ENCODE peak calls at places on chromosome 18, in five cellular contexts. N is SK-N-SH, S is A549, Y is K562, E is GM12878. X is an unnamed sample.

GRCh38 chr18:74520096-74520833 is 14.0 kb upstream of the CNDP1 start:
- DNase-seq in N (no peak), S (no peak), Y (no peak), E (no peak), X (no peak)

GRCh38 chr18:8654482-8655451 is 45.5 kb downstream of the RAB12 start:
- DNase-seq in N (peak; percentile 51), S (peak; percentile 22), Y (peak; percentile 50), E (no peak), X (peak; percentile 34)

GRCh38 chr18:48836231-48836805 is 114.4 kb downstream of the SMAD7 start:
- DNase-seq in N (no peak), S (no peak), Y (no peak), E (no peak), X (no peak)

GRCh38 chr18:36440614-36441013 is 143.1 kb downstream of the FHOD3 start:
- DNase-seq in N (peak; percentile 45), S (no peak), Y (no peak), E (no peak), X (peak; percentile 52)

GRCh38 chr18:46416706-46417638 is 240.0 kb downstream of the LOXHD1 start:
- DNase-seq in N (no peak), S (peak; percentile 40), Y (peak; percentile 84), E (no peak), X (no peak)

GRCh38 chr18:36412778-36413177 is 115.3 kb downstream of the FHOD3 start:
- DNase-seq in N (peak; percentile 41), S (peak; percentile 40), Y (no peak), E (no peak), X (no peak)

GRCh38 chr18:76348267-76349066 is 146.6 kb downstream of the ZNF516 start:
- DNase-seq in N (no peak), S (no peak), Y (no peak), E (no peak), X (no peak)

GRCh38 chr18:46098616-46098933 is 479 bp upstream of the ATP5F1A start:
- DNase-seq in N (no peak), S (no peak), Y (no peak), E (no peak), X (no peak)

GRCh38 chr18:45565280-45565970 is 49.9 kb upstream of the SLC14A2 start:
- DNase-seq in N (no peak), S (no peak), Y (no peak), E (no peak), X (no peak)

GRCh38 chr18:62239475-62239874 is 52.4 kb downstream of the RELCH start:
- DNase-seq in N (no peak), S (no peak), Y (no peak), E (no peak), X (no peak)

GRCh38 chr18:63148449-63149199 is 170.9 kb downstream of the BCL2 start:
- DNase-seq in N (no peak), S (no peak), Y (no peak), E (no peak), X (peak; percentile 14)

GRCh38 chr18:76953186-76953982 is 131.0 kb downstream of the ZNF236 start:
- DNase-seq in N (peak; percentile 45), S (no peak), Y (no peak), E (no peak), X (peak; percentile 7)

GRCh38 chr18:49112664-49113063 is 161.9 kb upstream of the SMAD7 start:
- DNase-seq in N (no peak), S (no peak), Y (no peak), E (no peak), X (no peak)

GRCh38 chr18:28412521-28412920 is 235.6 kb upstream of the CDH2 start:
- DNase-seq in N (no peak), S (no peak), Y (no peak), E (no peak), X (no peak)

GRCh38 chr18:65526099-65526498 is 224.7 kb upstream of the CDH7 start:
- DNase-seq in N (no peak), S (no peak), Y (no peak), E (no peak), X (no peak)

GRCh38 chr18:72895548-72895947 is 27.8 kb upstream of the NETO1 start:
- DNase-seq in N (no peak), S (no peak), Y (no peak), E (no peak), X (no peak)

GRCh38 chr18:32460046-32460785 is 10.5 kb downstream of the GAREM1 start:
- DNase-seq in N (no peak), S (no peak), Y (no peak), E (no peak), X (no peak)

GRCh38 chr18:76446321-76446720 is 48.7 kb downstream of the ZNF516 start:
- DNase-seq in N (no peak), S (no peak), Y (no peak), E (no peak), X (no peak)

GRCh38 chr18:6009751-6010150 is 114.4 kb upstream of the TMEM200C start:
- DNase-seq in N (no peak), S (no peak), Y (no peak), E (no peak), X (peak; percentile 86)

GRCh38 chr18:49020129-49020528 is 69.4 kb upstream of the SMAD7 start:
- DNase-seq in N (peak; percentile 29), S (no peak), Y (no peak), E (no peak), X (no peak)

GRCh38 chr18:26757263-26758019 is 108.1 kb downstream of the AQP4 start:
- DNase-seq in N (no peak), S (peak; percentile 67), Y (no peak), E (no peak), X (no peak)

GRCh38 chr18:420661-421060 is 79.8 kb downstream of the COLEC12 start:
- DNase-seq in N (no peak), S (no peak), Y (no peak), E (no peak), X (no peak)

GRCh38 chr18:45110577-45111506 is 430.2 kb downstream of the SETBP1 start:
- DNase-seq in N (no peak), S (no peak), Y (no peak), E (no peak), X (no peak)

GRCh38 chr18:31044926-31045325 is 2.4 kb upstream of the DSC3 start:
- DNase-seq in N (no peak), S (no peak), Y (no peak), E (no peak), X (no peak)

GRCh38 chr18:51623653-51624052 is 426.2 kb upstream of the MEX3C start:
- DNase-seq in N (no peak), S (no peak), Y (no peak), E (no peak), X (no peak)

GRCh38 chr18:51624311-51624710 is 426.8 kb upstream of the MEX3C start:
- DNase-seq in N (no peak), S (no peak), Y (no peak), E (no peak), X (no peak)

GRCh38 chr18:51621103-51621969 is 423.9 kb upstream of the MEX3C start:
- DNase-seq in N (peak; percentile 53), S (peak; percentile 49), Y (peak; percentile 28), E (peak; percentile 12), X (no peak)

GRCh38 chr18:51619283-51619682 is 421.8 kb upstream of the MEX3C start:
- DNase-seq in N (no peak), S (no peak), Y (no peak), E (no peak), X (no peak)

GRCh38 chr18:51622676-51623075 is 425.2 kb upstream of the MEX3C start:
- DNase-seq in N (no peak), S (no peak), Y (no peak), E (no peak), X (no peak)
- TF ChIP-seq RCOR1 in N (no peak), S (no peak), Y (no peak), E (no peak), X (no peak)

GRCh38 chr18:35408843-35409261 is 31.7 kb upstream of the ZNF396 start:
- DNase-seq in N (no peak), S (no peak), Y (no peak), E (no peak), X (no peak)

GRCh38 chr18:35406666-35407065 is 29.5 kb upstream of the ZNF396 start:
- DNase-seq in N (no peak), S (no peak), Y (no peak), E (no peak), X (no peak)

GRCh38 chr18:35410561-35410960 is 33.4 kb upstream of the ZNF396 start:
- DNase-seq in N (no peak), S (no peak), Y (no peak), E (no peak), X (no peak)

GRCh38 chr18:35409921-35410320 is 32.8 kb upstream of the ZNF396 start:
- DNase-seq in N (no peak), S (peak; percentile 28), Y (peak; percentile 23), E (no peak), X (no peak)

GRCh38 chr18:35407871-35408481 is 30.8 kb upstream of the ZNF396 start:
- DNase-seq in N (peak; percentile 62), S (peak; percentile 63), Y (peak; percentile 61), E (no peak), X (peak; percentile 69)
- TF ChIP-seq RCOR1 in N (no peak), S (no peak), Y (no peak), E (no peak), X (no peak)

DNA sequence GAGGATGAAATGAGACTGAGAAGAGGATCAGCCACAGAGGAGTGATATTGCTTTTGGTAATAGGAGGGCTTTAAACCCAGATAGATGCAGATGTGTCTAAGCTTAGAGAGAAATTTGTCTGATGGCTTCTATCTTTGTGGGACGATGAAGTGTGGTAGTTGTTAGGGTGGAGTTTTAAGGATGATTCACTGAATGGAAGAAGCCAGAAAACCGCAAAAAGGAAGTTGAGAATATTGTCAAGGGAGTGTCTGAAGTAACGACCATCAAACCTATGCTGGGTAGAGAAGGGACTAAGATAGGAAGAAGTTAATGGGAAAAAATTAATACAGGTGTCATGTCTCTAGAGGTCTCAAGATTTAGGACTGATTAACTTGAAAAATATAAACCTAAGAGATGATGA is 195.6 kb upstream of the MC4R start:
- DNase-seq in N (no peak), S (no peak), Y (no peak), E (no peak), X (no peak)
- TF ChIP-seq RCOR1 in N (no peak), S (no peak), Y (no peak), E (no peak), X (no peak)

GRCh38 chr18:35386600-35387366 is 9.6 kb upstream of the ZNF396 start:
- DNase-seq in N (peak; percentile 68), S (peak; percentile 83), Y (peak; percentile 78), E (no peak), X (peak; percentile 82)

GRCh38 chr18:35392375-35392774 is 15.2 kb upstream of the ZNF396 start:
- DNase-seq in N (no peak), S (no peak), Y (no peak), E (no peak), X (no peak)

GRCh38 chr18:35387367-35387685 is 10.2 kb upstream of the ZNF396 start:
- DNase-seq in N (no peak), S (no peak), Y (no peak), E (no peak), X (peak; percentile 46)

GRCh38 chr18:35390956-35391695 is 14.0 kb upstream of the ZNF396 start:
- DNase-seq in N (no peak), S (no peak), Y (no peak), E (no peak), X (no peak)

DNA sequence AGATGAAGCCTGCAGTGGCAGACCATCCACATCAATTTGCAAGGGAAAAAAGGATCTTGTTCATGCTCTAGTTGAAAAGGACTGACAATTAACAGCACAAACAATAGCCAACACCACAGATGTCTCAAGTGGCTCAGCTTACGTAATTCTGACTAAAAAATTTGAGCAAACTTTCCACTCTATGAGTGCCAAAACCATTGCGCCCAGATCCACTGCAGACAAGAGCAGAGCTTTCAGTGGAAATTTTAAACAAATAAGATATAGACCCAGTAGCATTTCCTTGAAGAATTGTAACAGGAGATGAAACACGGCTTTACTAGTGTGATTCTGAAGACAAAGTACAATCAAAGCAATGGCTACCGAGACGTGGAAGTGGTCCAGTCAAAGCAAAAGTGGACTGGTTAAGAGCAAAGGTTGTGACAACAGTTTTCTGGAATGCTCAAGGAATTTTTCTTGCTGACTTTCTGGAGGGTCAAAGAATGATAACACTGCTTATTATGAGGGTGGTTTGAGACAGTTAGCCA is 12.0 kb upstream of the ZNF396 start:
- DNase-seq in N (no peak), S (no peak), Y (no peak), E (no peak), X (peak; percentile 68)
- TF ChIP-seq RCOR1 in N (no peak), S (no peak), Y (no peak), E (no peak), X (no peak)